ENCODE peak calls at places on chromosomes 7 and 10, in four cellular contexts. J is NB4, O is tibial artery, L is ovary. N is an unnamed sample.

GRCh38 chr7:150940446-150941102 is 37.5 kb downstream of the KCNH2 start:
- DNase-seq in J (no peak), O (no peak), L (no peak), N (no peak)

GRCh38 chr10:61475449-61475873 is 22.3 kb upstream of the TMEM26 start:
- DNase-seq in J (no peak), O (no peak), L (no peak), N (no peak)

GRCh38 chr10:109883859-109884771 is 39.2 kb downstream of the XPNPEP1 start:
- DNase-seq in J (peak), O (peak), L (peak), N (peak)

GRCh38 chr7:16542401-16542800 is 15.8 kb downstream of the LRRC72 start:
- DNase-seq in J (no peak), O (no peak), L (no peak), N (no peak)

GRCh38 chr10:121541450-121541849 is 56.8 kb downstream of the FGFR2 start:
- DNase-seq in J (no peak), O (no peak), L (no peak), N (no peak)

GRCh38 chr10:119896937-119897336 is 4.4 kb downstream of the SEC23IP start:
- DNase-seq in J (no peak), O (peak), L (peak), N (no peak)

GRCh38 chr10:123882681-123883445 is 8.7 kb downstream of the CPXM2 start:
- DNase-seq in J (no peak), O (no peak), L (no peak), N (no peak)

GRCh38 chr10:18144928-18145327 is 4.7 kb downstream of the CACNB2 start:
- DNase-seq in J (no peak), O (peak), L (peak), N (no peak)

GRCh38 chr10:131775444-131775832 is 125.4 kb upstream of the PPP2R2D start:
- DNase-seq in J (no peak), O (no peak), L (no peak), N (no peak)

GRCh38 chr10:52318136-52318810 is 4.2 kb downstream of the DKK1 start:
- DNase-seq in J (no peak), O (no peak), L (no peak), N (no peak)

GRCh38 chr10:52314007-52314821 is at the start of gene DKK1:
- DNase-seq in J (no peak), O (peak), L (no peak), N (no peak)

GRCh38 chr10:52314822-52315552 is 906 bp downstream of the DKK1 start:
- DNase-seq in J (no peak), O (no peak), L (no peak), N (no peak)

GRCh38 chr10:52316500-52316899 is 2.4 kb downstream of the DKK1 start:
- DNase-seq in J (no peak), O (no peak), L (no peak), N (no peak)

DNA sequence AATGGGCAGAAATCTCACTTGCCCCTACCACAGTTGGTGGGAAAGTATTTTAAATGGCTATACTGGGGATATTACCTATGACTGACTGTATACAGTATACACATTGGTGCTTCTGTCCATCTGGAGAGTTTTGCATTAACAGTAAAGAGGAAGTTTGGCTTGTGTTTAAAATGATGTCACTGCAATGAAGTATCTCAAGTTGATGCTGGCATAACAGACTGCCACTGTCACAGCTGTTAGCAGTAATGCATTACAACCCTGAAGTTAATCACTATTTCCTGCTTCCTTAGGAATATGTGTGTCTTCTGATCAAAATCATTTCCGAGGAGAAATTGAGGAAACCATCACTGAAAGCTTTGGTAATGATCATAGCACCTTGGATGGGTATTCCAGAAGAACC is 1.9 kb downstream of the DKK1 start:
- DNase-seq in J (no peak), O (no peak), L (no peak), N (no peak)
- H3K4me3 ChIP-seq in J (no peak), O (no peak), L (no peak), N (peak)

DNA sequence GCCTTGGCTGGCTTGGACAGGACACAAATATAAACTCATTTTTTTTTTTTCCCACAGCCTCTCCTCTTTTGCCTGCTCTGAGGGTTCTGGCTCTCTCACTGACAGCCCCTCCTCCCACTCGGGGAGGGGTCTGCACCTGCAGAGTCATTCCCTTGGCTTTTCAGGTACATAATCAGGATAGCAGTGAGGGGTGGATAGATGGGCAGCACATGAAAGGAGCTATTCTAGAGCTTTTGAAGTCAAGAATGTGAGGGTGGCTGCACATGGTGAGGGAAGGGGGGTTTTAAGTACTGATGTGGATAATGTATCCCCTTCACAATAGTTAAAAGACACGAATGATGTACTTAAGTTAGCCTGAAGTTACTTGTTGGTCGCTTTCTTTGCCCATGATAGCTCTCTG is 76.2 kb downstream of the CFAP58 start:
- DNase-seq in J (no peak), O (no peak), L (no peak), N (no peak)
- H3K4me3 ChIP-seq in J (no peak), O (no peak), L (no peak), N (no peak)

DNA sequence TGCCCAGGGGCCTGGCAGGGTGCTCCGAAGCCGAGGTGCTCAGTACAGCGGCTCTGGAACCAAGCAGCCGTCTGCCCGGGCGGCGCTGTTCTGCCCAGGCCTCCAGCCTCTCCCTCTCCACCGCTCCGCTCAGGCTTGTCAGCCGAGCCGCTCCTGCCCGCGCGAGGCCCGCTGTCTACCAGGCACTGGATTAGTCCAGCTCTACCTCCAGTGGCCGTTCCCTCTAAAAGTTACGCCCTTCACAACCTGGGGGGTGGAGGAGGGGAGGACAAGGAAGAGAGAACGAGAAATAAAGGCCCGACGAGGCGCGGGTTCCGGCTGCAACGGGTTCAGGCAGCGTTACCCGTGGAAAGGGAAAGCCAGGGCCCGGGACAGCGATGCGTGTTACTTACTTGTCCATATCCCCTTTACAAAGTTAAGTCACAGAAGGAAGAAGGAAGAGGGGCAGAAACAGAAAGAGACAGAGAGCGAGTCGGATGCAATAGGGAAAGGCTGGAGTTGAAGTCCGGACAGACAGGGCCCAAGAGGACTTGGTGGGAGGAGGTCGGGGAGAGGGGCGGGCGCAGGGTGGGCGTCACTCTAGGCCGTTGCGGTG is 2.9 kb downstream of the SP8 start:
- DNase-seq in J (no peak), O (no peak), L (no peak), N (no peak)
- H3K4me3 ChIP-seq in J (no peak), O (peak), L (no peak), N (no peak)

DNA sequence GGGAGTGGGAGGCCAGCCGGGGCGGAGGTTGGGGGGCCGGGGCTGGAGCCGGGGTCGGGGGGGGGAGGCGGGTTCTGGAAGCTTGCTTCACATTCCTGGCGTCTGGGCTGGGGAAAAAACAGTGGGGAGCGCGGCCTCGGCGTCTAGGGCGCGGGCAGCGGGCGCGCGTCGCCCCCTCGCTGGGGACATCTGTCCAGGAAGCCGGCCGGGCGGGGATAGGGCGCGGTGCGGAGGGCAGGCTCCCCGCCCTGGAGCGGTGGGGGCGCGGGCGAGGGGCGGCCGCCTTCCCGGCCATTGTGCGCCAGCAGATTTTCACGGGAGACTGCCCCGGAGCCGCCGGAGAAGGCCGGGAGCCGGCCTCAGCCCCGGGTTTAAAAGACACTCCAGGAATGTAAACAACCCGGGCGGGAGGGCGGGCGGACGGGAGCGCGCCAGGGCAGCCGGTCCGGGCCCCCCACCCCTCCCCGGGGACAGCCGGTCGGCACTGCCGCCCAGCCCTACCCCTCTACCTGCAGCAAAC is 1.4 kb downstream of the ZMIZ1 start:
- DNase-seq in J (no peak), O (peak), L (peak), N (no peak)
- H3K4me3 ChIP-seq in J (peak), O (peak), L (peak), N (peak)